ENCODE peak calls at places on chromosomes 7 and 10, in six cellular contexts. One of them, this sample, is unnamed.

GRCh38 chr7:29254663-29255062 is 60.1 kb downstream of the CHN2 start:
- DNase-seq in K562: no peak
- DNase-seq in HCT116: no peak
- DNase-seq in A549: peak
- DNase-seq in GM12878: no peak
- DNase-seq in H1: no peak
- DNase-seq in this sample: no peak

GRCh38 chr7:3722396-3722846 is 421.4 kb downstream of the SDK1 start:
- DNase-seq in K562: peak
- DNase-seq in HCT116: peak
- DNase-seq in A549: peak
- DNase-seq in GM12878: no peak
- DNase-seq in H1: peak
- DNase-seq in this sample: peak

GRCh38 chr7:41005381-41005901 is 697.4 kb downstream of the INHBA start:
- DNase-seq in K562: no peak
- DNase-seq in HCT116: no peak
- DNase-seq in A549: peak
- DNase-seq in GM12878: no peak
- DNase-seq in H1: no peak
- DNase-seq in this sample: no peak

GRCh38 chr7:138645284-138645683 is 55.9 kb downstream of the SVOPL start:
- DNase-seq in K562: peak
- DNase-seq in HCT116: no peak
- DNase-seq in A549: peak
- DNase-seq in GM12878: no peak
- DNase-seq in H1: no peak
- DNase-seq in this sample: no peak

GRCh38 chr10:21497177-21497807 is 28.2 kb downstream of the SKIDA1 start:
- DNase-seq in K562: peak
- DNase-seq in HCT116: peak
- DNase-seq in A549: peak
- DNase-seq in GM12878: no peak
- DNase-seq in H1: no peak
- DNase-seq in this sample: peak

GRCh38 chr7:127650842-127651555 is 995 bp upstream of the SND1 start:
- DNase-seq in K562: no peak
- DNase-seq in HCT116: no peak
- DNase-seq in A549: no peak
- DNase-seq in GM12878: no peak
- DNase-seq in H1: no peak
- DNase-seq in this sample: peak

GRCh38 chr7:148588168-148588890 is 2.2 kb upstream of the C7orf33 start:
- DNase-seq in K562: no peak
- DNase-seq in HCT116: no peak
- DNase-seq in A549: no peak
- DNase-seq in GM12878: no peak
- DNase-seq in H1: no peak
- DNase-seq in this sample: no peak

GRCh38 chr7:65251851-65252620 is 121.6 kb upstream of the ZNF92 start:
- DNase-seq in K562: peak
- DNase-seq in HCT116: peak
- DNase-seq in A549: peak
- DNase-seq in GM12878: peak
- DNase-seq in H1: peak
- DNase-seq in this sample: peak

GRCh38 chr10:125087191-125087896 is 73.0 kb downstream of the CTBP2 start:
- DNase-seq in K562: no peak
- DNase-seq in HCT116: no peak
- DNase-seq in A549: no peak
- DNase-seq in GM12878: no peak
- DNase-seq in H1: no peak
- DNase-seq in this sample: no peak

GRCh38 chr10:51716981-51717380 is 17.6 kb upstream of the CSTF2T start:
- DNase-seq in K562: no peak
- DNase-seq in HCT116: no peak
- DNase-seq in A549: no peak
- DNase-seq in GM12878: no peak
- DNase-seq in H1: no peak
- DNase-seq in this sample: no peak

DNA sequence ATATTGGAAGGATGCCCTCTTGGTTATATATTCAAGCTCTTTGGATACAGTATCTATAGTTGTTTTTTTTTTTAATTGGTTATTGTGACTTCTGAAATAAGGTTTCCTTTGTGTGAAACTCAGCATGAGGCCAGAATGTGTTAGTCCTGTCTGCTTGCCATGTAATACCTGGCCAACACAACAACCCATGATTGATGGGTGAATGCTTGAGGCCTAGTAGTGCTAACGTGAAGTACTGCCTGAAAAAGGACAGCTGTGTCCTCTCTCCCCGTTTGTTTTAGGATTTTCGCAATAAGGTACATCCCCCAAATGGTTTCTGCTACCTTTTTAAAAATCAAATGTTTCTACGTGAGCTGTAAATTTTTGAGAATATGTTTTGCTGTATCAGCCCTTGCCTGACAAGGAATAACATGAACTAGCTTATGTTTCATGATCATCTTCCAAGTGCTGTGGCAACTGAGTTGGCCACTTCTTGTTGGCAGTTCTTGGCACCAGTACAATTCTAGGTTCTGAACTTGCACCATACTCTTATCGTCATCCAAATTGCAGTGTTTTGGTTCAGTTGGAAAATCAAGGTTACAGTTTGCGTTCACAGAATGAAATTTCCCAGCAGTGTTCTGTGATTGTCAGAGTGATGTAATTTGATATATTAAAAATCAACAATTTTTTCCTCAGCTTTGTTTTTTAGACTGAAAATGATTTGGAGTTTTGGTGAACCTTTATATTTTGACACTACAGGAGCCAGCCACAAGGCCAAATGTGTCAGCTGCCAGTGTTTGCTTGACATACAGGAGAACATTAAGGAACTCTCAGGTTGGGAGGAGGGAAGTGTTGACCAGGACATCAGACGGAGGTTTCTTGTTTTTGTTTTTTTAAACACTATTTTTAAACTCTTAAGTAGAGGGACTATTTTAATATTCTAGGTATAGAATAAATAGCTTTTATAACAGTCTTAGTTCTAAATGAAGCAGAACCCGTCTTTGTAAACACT is 13.5 kb upstream of the ASCC1 start:
- DNase-seq in K562: no peak
- DNase-seq in HCT116: no peak
- DNase-seq in A549: peak
- DNase-seq in GM12878: no peak
- DNase-seq in H1: no peak
- DNase-seq in this sample: no peak
- TF ChIP-seq POLR2A in K562: no peak
- TF ChIP-seq POLR2A in HCT116: no peak
- TF ChIP-seq POLR2A in A549: no peak
- TF ChIP-seq POLR2A in GM12878: no peak
- TF ChIP-seq POLR2A in H1: no peak
- TF ChIP-seq POLR2A in this sample: no peak

GRCh38 chr7:124033807-124034753 is 1.2 kb upstream of the TMEM229A start:
- DNase-seq in K562: no peak
- DNase-seq in HCT116: no peak
- DNase-seq in A549: no peak
- DNase-seq in GM12878: no peak
- DNase-seq in H1: no peak
- DNase-seq in this sample: no peak

GRCh38 chr7:124034754-124035100 is 1.9 kb upstream of the TMEM229A start:
- DNase-seq in K562: no peak
- DNase-seq in HCT116: no peak
- DNase-seq in A549: no peak
- DNase-seq in GM12878: no peak
- DNase-seq in H1: no peak
- DNase-seq in this sample: no peak

GRCh38 chr7:124033093-124033806 is 383 bp upstream of the TMEM229A start:
- DNase-seq in K562: no peak
- DNase-seq in HCT116: no peak
- DNase-seq in A549: no peak
- DNase-seq in GM12878: no peak
- DNase-seq in H1: peak
- DNase-seq in this sample: no peak

GRCh38 chr7:124032369-124033092 is at the start of gene TMEM229A:
- DNase-seq in K562: no peak
- DNase-seq in HCT116: no peak
- DNase-seq in A549: peak
- DNase-seq in GM12878: no peak
- DNase-seq in H1: peak
- DNase-seq in this sample: no peak

DNA sequence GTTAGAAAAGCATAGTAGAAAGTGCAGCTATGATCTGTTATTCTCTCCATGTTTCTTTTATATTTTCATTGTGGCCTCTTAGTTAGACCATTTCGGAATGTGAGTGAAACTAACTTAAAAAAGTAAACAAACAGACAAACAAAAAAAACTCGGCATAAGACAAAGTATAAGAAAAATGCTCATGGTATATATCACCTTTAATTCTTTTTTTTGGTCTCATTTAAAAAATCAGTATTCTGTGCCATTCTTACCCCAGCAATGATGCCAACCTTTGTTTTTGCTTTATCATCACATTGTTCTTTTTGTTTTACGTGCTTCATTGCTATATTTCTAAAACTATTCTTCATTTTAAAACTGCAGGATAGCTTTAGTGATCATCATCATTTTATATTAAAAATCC is 2.8 kb upstream of the TMEM229A start:
- DNase-seq in K562: no peak
- DNase-seq in HCT116: no peak
- DNase-seq in A549: no peak
- DNase-seq in GM12878: no peak
- DNase-seq in H1: no peak
- DNase-seq in this sample: no peak
- TF ChIP-seq MAX in K562: no peak
- TF ChIP-seq MAX in HCT116: no peak
- TF ChIP-seq MAX in A549: no peak
- TF ChIP-seq MAX in GM12878: no peak
- TF ChIP-seq MAX in H1: no peak
- TF ChIP-seq MAX in this sample: no peak

GRCh38 chr7:142938611-142939010 is 673 bp upstream of the LLCFC1 start:
- DNase-seq in K562: no peak
- DNase-seq in HCT116: no peak
- DNase-seq in A549: no peak
- DNase-seq in GM12878: no peak
- DNase-seq in H1: no peak
- DNase-seq in this sample: no peak
- TF ChIP-seq POLR2A in K562: peak
- TF ChIP-seq POLR2A in HCT116: no peak
- TF ChIP-seq POLR2A in A549: no peak
- TF ChIP-seq POLR2A in GM12878: no peak
- TF ChIP-seq POLR2A in H1: no peak
- TF ChIP-seq POLR2A in this sample: no peak

GRCh38 chr10:12689893-12690292 is 311.6 kb downstream of the CCDC3 start:
- DNase-seq in K562: no peak
- DNase-seq in HCT116: no peak
- DNase-seq in A549: no peak
- DNase-seq in GM12878: no peak
- DNase-seq in H1: no peak
- DNase-seq in this sample: no peak
- TF ChIP-seq MAX in K562: no peak
- TF ChIP-seq MAX in HCT116: no peak
- TF ChIP-seq MAX in A549: no peak
- TF ChIP-seq MAX in GM12878: no peak
- TF ChIP-seq MAX in H1: no peak
- TF ChIP-seq MAX in this sample: no peak

GRCh38 chr7:23471090-23471859 is 984 bp upstream of the IGF2BP3 start:
- DNase-seq in K562: peak
- DNase-seq in HCT116: peak
- DNase-seq in A549: peak
- DNase-seq in GM12878: no peak
- DNase-seq in H1: peak
- DNase-seq in this sample: peak

GRCh38 chr7:23469150-23469960 is 936 bp downstream of the IGF2BP3 start:
- DNase-seq in K562: peak
- DNase-seq in HCT116: no peak
- DNase-seq in A549: peak
- DNase-seq in GM12878: no peak
- DNase-seq in H1: peak
- DNase-seq in this sample: peak

GRCh38 chr7:23469961-23470250 is 385 bp downstream of the IGF2BP3 start:
- DNase-seq in K562: no peak
- DNase-seq in HCT116: no peak
- DNase-seq in A549: peak
- DNase-seq in GM12878: no peak
- DNase-seq in H1: peak
- DNase-seq in this sample: no peak

GRCh38 chr7:23472046-23472445 is 1.8 kb upstream of the IGF2BP3 start:
- DNase-seq in K562: no peak
- DNase-seq in HCT116: no peak
- DNase-seq in A549: no peak
- DNase-seq in GM12878: no peak
- DNase-seq in H1: no peak
- DNase-seq in this sample: peak

DNA sequence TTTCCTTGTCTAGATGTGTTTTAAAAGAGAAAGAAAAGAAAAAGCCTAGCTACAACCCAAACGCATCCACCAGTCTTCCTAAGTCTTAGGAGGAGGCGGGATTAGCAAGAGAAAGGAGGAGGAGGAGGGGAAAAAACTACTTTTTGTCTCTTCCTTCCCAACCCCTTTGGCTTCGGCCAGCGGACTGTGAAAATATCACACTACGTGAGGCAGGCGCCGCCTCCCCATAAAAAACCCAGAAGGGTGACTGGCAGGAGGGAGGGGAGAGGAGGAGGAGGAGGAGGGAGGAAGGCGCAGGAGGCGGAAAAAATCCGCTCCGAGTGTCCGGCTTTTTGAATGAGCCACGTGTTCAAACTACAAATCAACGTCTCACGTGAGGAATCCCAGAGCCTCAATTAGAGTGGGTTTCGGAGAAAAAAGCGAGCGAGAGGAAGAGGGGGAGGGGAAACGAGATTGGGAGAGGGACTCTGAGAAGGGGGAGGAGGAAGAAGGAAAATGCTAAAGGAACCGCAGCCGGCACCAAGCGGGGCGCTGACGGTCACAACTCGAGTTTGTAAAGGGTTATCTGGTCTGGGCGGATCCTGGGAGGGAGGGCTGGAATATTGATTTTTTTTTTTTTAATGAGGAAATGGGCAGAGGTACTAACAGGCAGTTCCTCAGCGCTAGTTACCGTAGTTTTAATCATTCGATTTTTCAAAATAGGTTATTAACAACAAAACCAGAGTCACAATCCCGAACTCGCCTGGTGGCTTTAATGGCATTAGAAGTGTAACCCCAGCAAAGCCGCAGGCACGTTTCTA is at the start of gene IGF2BP3:
- DNase-seq in K562: peak
- DNase-seq in HCT116: peak
- DNase-seq in A549: peak
- DNase-seq in GM12878: peak
- DNase-seq in H1: peak
- DNase-seq in this sample: peak
- TF ChIP-seq POLR2A in K562: peak
- TF ChIP-seq POLR2A in HCT116: no peak
- TF ChIP-seq POLR2A in A549: peak
- TF ChIP-seq POLR2A in GM12878: peak
- TF ChIP-seq POLR2A in H1: peak
- TF ChIP-seq POLR2A in this sample: peak

GRCh38 chr10:126384269-126384873 is 3.9 kb downstream of the ADAM12 start:
- DNase-seq in K562: no peak
- DNase-seq in HCT116: no peak
- DNase-seq in A549: peak
- DNase-seq in GM12878: no peak
- DNase-seq in H1: no peak
- DNase-seq in this sample: no peak
- TF ChIP-seq MAX in K562: no peak
- TF ChIP-seq MAX in HCT116: no peak
- TF ChIP-seq MAX in A549: no peak
- TF ChIP-seq MAX in GM12878: no peak
- TF ChIP-seq MAX in H1: no peak
- TF ChIP-seq MAX in this sample: no peak

GRCh38 chr7:70153946-70154345 is 555.7 kb downstream of the AUTS2 start:
- DNase-seq in K562: no peak
- DNase-seq in HCT116: no peak
- DNase-seq in A549: no peak
- DNase-seq in GM12878: no peak
- DNase-seq in H1: no peak
- DNase-seq in this sample: no peak
- TF ChIP-seq POLR2A in K562: no peak
- TF ChIP-seq POLR2A in HCT116: no peak
- TF ChIP-seq POLR2A in A549: no peak
- TF ChIP-seq POLR2A in GM12878: no peak
- TF ChIP-seq POLR2A in H1: no peak
- TF ChIP-seq POLR2A in this sample: no peak

This sample was measured in NB4.